ENCODE peak calls at places on chromosomes 12 and 14, in five cellular contexts. E is breast epithelium, V is adrenal gland, G is kidney, I is cardiac muscle cell. Y is an unnamed sample. For H3K4me1, the result is how much of the 10 kb centered on the place peaks cover.

GRCh38 chr14:90491221-90491867 is 94.5 kb downstream of the CALM1 start:
- DNase-seq in E (peak), V (peak), G (peak), I (no peak), Y (no peak)

GRCh38 chr14:89201645-89202044 is 215.4 kb downstream of the FOXN3 start:
- DNase-seq in E (no peak), V (no peak), G (no peak), I (no peak), Y (no peak)

GRCh38 chr14:79254069-79254775 is 957.1 kb downstream of the DIO2 start:
- DNase-seq in E (no peak), V (no peak), G (no peak), I (no peak), Y (no peak)

GRCh38 chr12:12091977-12092663 is 21.4 kb downstream of the BCL2L14 start:
- DNase-seq in E (no peak), V (no peak), G (no peak), I (no peak), Y (no peak)

GRCh38 chr12:92554316-92554905 is 148.4 kb upstream of the PLEKHG7 start:
- DNase-seq in E (no peak), V (no peak), G (no peak), I (no peak), Y (no peak)

GRCh38 chr14:61753631-61754030 is 8.6 kb upstream of the SNAPC1 start:
- DNase-seq in E (no peak), V (no peak), G (no peak), I (peak), Y (no peak)

GRCh38 chr14:22532345-22533056 is 56.5 kb downstream of the DAD1 start:
- DNase-seq in E (no peak), V (no peak), G (no peak), I (peak), Y (no peak)

GRCh38 chr14:65321370-65321875 is 91.1 kb upstream of the FUT8 start:
- DNase-seq in E (no peak), V (no peak), G (no peak), I (no peak), Y (no peak)

GRCh38 chr12:113359133-113359938 is 949 bp downstream of the PLBD2 start:
- DNase-seq in E (no peak), V (peak), G (peak), I (no peak), Y (peak)

GRCh38 chr12:130764475-130765185 is 48.5 kb upstream of the RIMBP2 start:
- DNase-seq in E (no peak), V (no peak), G (no peak), I (peak), Y (no peak)

DNA sequence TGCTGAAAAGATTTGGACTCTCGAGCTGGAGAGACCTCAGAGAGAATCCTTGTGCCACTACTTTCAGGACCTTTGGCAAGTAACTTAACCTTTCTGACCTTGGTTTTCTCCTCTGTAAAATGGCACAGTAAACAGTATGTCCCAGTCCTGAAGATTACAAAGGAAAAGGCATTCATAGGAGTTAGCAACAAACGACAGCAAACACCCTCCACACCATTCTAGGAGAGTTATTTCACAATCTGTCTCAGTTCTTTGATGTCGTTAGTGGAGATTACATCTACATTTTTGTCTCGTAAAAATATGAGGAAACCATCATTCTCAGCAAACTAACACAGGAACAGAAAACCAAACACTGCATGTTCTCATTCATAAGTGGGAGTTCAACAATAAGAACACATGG is 205.7 kb downstream of the ITPR2 start:
- DNase-seq in E (no peak), V (no peak), G (no peak), I (no peak), Y (no peak)
- H3K4me3 ChIP-seq in E (no peak), V (no peak), G (no peak), I (no peak), Y (no peak)

GRCh38 chr12:124316257-124316656 is 21.4 kb downstream of the RFLNA start:
- DNase-seq in E (no peak), V (no peak), G (no peak), I (no peak), Y (no peak)

GRCh38 chr12:124318336-124319020 is 23.6 kb downstream of the RFLNA start:
- DNase-seq in E (no peak), V (no peak), G (no peak), I (no peak), Y (no peak)

GRCh38 chr12:124319368-124320050 is 24.6 kb downstream of the RFLNA start:
- DNase-seq in E (no peak), V (no peak), G (no peak), I (no peak), Y (no peak)

GRCh38 chr12:124315316-124315924 is 20.5 kb downstream of the RFLNA start:
- DNase-seq in E (no peak), V (no peak), G (no peak), I (no peak), Y (no peak)

GRCh38 chr12:124317400-124317799 is 22.5 kb downstream of the RFLNA start:
- DNase-seq in E (no peak), V (no peak), G (no peak), I (no peak), Y (no peak)
- H3K4me1 ChIP-seq in E (under half), V (under half), G (under half), I (under half), Y (under half)

GRCh38 chr14:37147310-37147875 is 25.0 kb downstream of the SLC25A21 start:
- DNase-seq in E (no peak), V (no peak), G (no peak), I (no peak), Y (no peak)

GRCh38 chr14:37142835-37143499 is 29.4 kb downstream of the SLC25A21 start:
- DNase-seq in E (no peak), V (no peak), G (no peak), I (peak), Y (no peak)

GRCh38 chr14:37144729-37145363 is 27.6 kb downstream of the SLC25A21 start:
- DNase-seq in E (no peak), V (no peak), G (no peak), I (no peak), Y (no peak)

GRCh38 chr14:37143500-37143874 is 28.9 kb downstream of the SLC25A21 start:
- DNase-seq in E (no peak), V (no peak), G (no peak), I (no peak), Y (no peak)

DNA sequence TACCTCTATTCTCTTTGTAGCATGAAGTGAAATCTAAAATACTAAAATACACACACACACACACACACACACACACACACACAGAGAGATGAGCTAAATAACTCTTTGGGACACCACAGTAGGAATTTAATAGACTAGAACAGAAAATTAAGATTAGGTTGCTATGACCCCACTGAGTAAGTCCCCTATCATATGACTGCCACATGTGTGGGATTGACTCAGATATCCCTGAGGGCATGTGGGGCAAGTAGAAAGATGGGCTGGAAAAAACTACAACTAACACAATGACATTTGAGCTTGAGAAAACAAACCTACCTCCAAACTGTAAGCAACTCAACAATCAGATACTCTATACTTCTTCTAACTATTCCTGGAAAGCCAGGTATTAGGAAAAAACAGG is 27.0 kb downstream of the SLC25A21 start:
- DNase-seq in E (no peak), V (no peak), G (no peak), I (no peak), Y (no peak)
- H3K27ac ChIP-seq in E (no peak), V (no peak), G (no peak), I (no peak), Y (no peak)

DNA sequence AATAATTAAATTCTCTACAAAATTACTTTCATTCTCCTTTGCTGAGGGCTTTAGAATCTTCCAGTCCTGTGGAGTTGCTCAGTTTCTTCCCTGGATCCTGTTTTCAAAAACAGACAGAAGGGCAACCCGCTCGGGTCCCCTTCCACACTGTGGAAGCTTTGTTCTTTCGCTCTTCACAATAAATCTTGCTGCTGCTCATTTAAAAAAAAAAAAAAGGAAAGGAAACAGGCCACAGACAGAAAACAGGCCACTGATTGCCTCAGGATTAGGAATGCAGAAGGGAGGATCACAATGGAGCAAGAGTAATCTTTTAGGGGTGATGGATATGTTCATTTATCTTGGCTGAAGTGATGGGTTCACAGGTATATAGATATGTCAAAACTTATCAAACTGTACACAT is 29.5 kb upstream of the HIGD1C start:
- DNase-seq in E (no peak), V (no peak), G (no peak), I (no peak), Y (no peak)
- H3K4me3 ChIP-seq in E (peak), V (no peak), G (peak), I (no peak), Y (no peak)

DNA sequence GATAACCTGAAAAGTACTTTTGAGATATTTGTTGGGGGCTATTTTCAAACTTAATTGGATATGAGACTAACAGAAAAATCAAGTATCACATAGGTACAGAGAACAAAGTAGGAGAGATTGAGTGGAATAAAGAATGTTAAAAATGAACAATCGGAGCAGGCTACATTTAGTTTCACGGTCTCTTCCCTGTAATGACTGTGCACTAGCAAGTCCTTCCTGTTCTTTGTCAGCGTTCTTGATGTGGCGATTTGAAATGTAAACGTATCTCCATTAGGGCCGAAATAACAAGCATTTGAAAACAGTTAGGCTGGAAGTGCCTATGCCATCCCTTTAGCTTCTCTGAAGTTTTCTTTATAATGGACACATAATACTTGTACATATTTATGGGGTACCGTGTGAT is 31.0 kb downstream of the SLC25A29 start:
- DNase-seq in E (no peak), V (no peak), G (no peak), I (no peak), Y (no peak)
- H3K4me1 ChIP-seq in E (under half), V (under half), G (under half), I (under half), Y (under half)

GRCh38 chr12:1306096-1306495 is 288.3 kb downstream of the FBXL14 start:
- DNase-seq in E (no peak), V (no peak), G (no peak), I (peak), Y (no peak)
- H3K27ac ChIP-seq in E (no peak), V (peak), G (no peak), I (peak), Y (no peak)

GRCh38 chr12:71627438-71628002 is 36.1 kb downstream of the ZFC3H1 start:
- DNase-seq in E (no peak), V (no peak), G (no peak), I (no peak), Y (no peak)

GRCh38 chr12:71626098-71626497 is 37.5 kb downstream of the ZFC3H1 start:
- DNase-seq in E (no peak), V (no peak), G (no peak), I (no peak), Y (no peak)

GRCh38 chr12:71626768-71627167 is 36.9 kb downstream of the ZFC3H1 start:
- DNase-seq in E (no peak), V (no peak), G (no peak), I (no peak), Y (no peak)

DNA sequence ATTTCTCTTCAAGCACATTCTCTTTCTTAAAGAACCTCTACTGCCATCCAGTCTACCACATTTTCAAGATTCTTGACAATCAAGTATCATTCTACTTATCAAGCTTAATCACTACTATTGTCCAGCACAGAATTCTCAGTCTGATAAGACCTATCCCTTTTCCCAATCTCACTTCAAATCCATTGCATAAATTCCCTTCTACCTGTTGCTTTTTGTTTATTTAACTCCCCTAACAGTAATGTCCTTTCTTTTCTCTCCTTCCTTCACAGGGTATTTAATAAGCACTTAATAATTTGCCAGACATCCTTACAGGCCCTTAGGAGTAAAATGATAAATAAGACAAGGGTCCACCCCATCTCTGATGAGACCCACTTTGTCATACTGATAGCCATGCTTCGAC is 41.7 kb downstream of the ZFC3H1 start:
- DNase-seq in E (no peak), V (no peak), G (no peak), I (no peak), Y (no peak)
- H3K4me3 ChIP-seq in E (no peak), V (no peak), G (no peak), I (no peak), Y (no peak)

GRCh38 chr12:55703976-55704761 is 3.5 kb downstream of the ITGA7 start:
- DNase-seq in E (no peak), V (no peak), G (peak), I (no peak), Y (no peak)
- H3K4me1 ChIP-seq in E (under half), V (under half), G (under half), I (under half), Y (under half)